ENCODE peak calls at places on chromosomes 1 and 21, in eight cellular contexts. E is astrocyte of the cerebellum; P is NCI-H2171 treated with DMSO at 0.1 percent for 48 hours; Q is fibroblast of pulmonary artery; K is AG09309; W is naive thymus-derived CD8-positive, alpha-beta T cell; S is fibroblast of the conjunctiva; B is AG10803. Z is an unnamed sample.

GRCh38 chr1:10378071-10378841 is 20.6 kb upstream of the PGD start:
- DNase-seq in E (peak; percentile 43), P (no peak), Q (peak; percentile 97), K (no peak), W (no peak), S (peak; percentile 53), B (peak; percentile 18), Z (peak; percentile 75)

GRCh38 chr1:23628951-23629387 is 62.6 kb upstream of the RPL11 start:
- DNase-seq in E (no peak), P (no peak), Q (no peak), K (no peak), W (no peak), S (no peak), B (no peak), Z (no peak)

GRCh38 chr1:107172450-107172849 is 31.6 kb downstream of the NTNG1 start:
- DNase-seq in E (no peak), P (no peak), Q (no peak), K (no peak), W (no peak), S (no peak), B (no peak), Z (no peak)

GRCh38 chr1:73674945-73675561 is 522.9 kb downstream of the LRRIQ3 start:
- DNase-seq in E (no peak), P (peak; percentile 56), Q (peak; percentile 8), K (no peak), W (no peak), S (no peak), B (peak; percentile 20), Z (peak; percentile 2)

GRCh38 chr21:46172863-46173528 is 11.3 kb downstream of the SPATC1L start:
- DNase-seq in E (no peak), P (no peak), Q (no peak), K (no peak), W (no peak), S (no peak), B (no peak), Z (no peak)

GRCh38 chr1:46223472-46223943 is 20.4 kb downstream of the LURAP1 start:
- DNase-seq in E (peak; percentile 84), P (peak; percentile 80), Q (peak; percentile 93), K (peak; percentile 75), W (peak; percentile 17), S (peak; percentile 90), B (peak; percentile 87), Z (peak; percentile 91)

GRCh38 chr1:236151739-236152424 is 9.5 kb downstream of the GPR137B start:
- DNase-seq in E (no peak), P (no peak), Q (no peak), K (no peak), W (no peak), S (no peak), B (no peak), Z (no peak)

GRCh38 chr1:202283379-202283844 is 58.3 kb downstream of the UBE2T start:
- DNase-seq in E (peak; percentile 86), P (peak; percentile 82), Q (peak; percentile 67), K (peak; percentile 72), W (peak; percentile 17), S (peak; percentile 8), B (peak; percentile 93), Z (peak; percentile 92)

GRCh38 chr1:20569523-20570098 is 17.2 kb downstream of the FAM43B start:
- DNase-seq in E (no peak), P (no peak), Q (no peak), K (no peak), W (no peak), S (no peak), B (no peak), Z (no peak)

GRCh38 chr1:147807405-147807804 is 47.0 kb upstream of the GJA5 start:
- DNase-seq in E (no peak), P (no peak), Q (no peak), K (no peak), W (no peak), S (no peak), B (no peak), Z (no peak)

GRCh38 chr21:44926364-44927101 is 5.8 kb upstream of the ITGB2 start:
- DNase-seq in E (no peak), P (no peak), Q (no peak), K (peak; percentile 21), W (no peak), S (no peak), B (peak; percentile 48), Z (peak; percentile 60)

GRCh38 chr1:160227561-160227960 is 22.4 kb downstream of the PEA15 start:
- DNase-seq in E (no peak), P (no peak), Q (no peak), K (no peak), W (no peak), S (no peak), B (no peak), Z (no peak)

GRCh38 chr1:220952941-220953340 is 73.7 kb downstream of the HLX start:
- DNase-seq in E (no peak), P (peak; percentile 9), Q (no peak), K (no peak), W (no peak), S (no peak), B (peak; percentile 37), Z (no peak)

GRCh38 chr1:116463730-116464129 is 90.7 kb downstream of the ATP1A1 start:
- DNase-seq in E (no peak), P (no peak), Q (no peak), K (no peak), W (no peak), S (no peak), B (no peak), Z (no peak)

GRCh38 chr1:181632960-181633359 is 149.6 kb downstream of the CACNA1E start:
- DNase-seq in E (no peak), P (no peak), Q (no peak), K (no peak), W (no peak), S (no peak), B (no peak), Z (no peak)

GRCh38 chr21:37763298-37763697 is 153.0 kb downstream of the KCNJ6 start:
- DNase-seq in E (no peak), P (no peak), Q (no peak), K (no peak), W (no peak), S (no peak), B (no peak), Z (no peak)

GRCh38 chr1:115224636-115225035 is 113.4 kb downstream of the NGF start:
- DNase-seq in E (no peak), P (no peak), Q (no peak), K (no peak), W (no peak), S (no peak), B (no peak), Z (no peak)

GRCh38 chr1:35557118-35557610 is at the start of gene KIAA0319L:
- DNase-seq in E (no peak), P (no peak), Q (no peak), K (no peak), W (no peak), S (no peak), B (peak; percentile 35), Z (no peak)

GRCh38 chr1:192879416-192879815 is 70.6 kb downstream of the RGS2 start:
- DNase-seq in E (no peak), P (no peak), Q (peak; percentile 38), K (no peak), W (no peak), S (no peak), B (no peak), Z (peak; percentile 18)

GRCh38 chr1:2563205-2563604 is 7.0 kb downstream of the TNFRSF14 start:
- DNase-seq in E (no peak), P (no peak), Q (no peak), K (no peak), W (no peak), S (no peak), B (no peak), Z (no peak)

GRCh38 chr1:36523850-36524249 is 41.1 kb upstream of the CSF3R start:
- DNase-seq in E (no peak), P (no peak), Q (no peak), K (no peak), W (no peak), S (no peak), B (no peak), Z (no peak)

GRCh38 chr1:39205102-39205780 is 746 bp downstream of the MACF1 start:
- DNase-seq in E (no peak), P (no peak), Q (peak; percentile 77), K (no peak), W (no peak), S (peak; percentile 64), B (peak; percentile 75), Z (peak; percentile 77)

GRCh38 chr1:8970870-8971337 is 25.2 kb downstream of the CA6 start:
- DNase-seq in E (no peak), P (no peak), Q (no peak), K (no peak), W (no peak), S (no peak), B (no peak), Z (no peak)

GRCh38 chr1:93471911-93472310 is 24.0 kb downstream of the FNBP1L start:
- DNase-seq in E (peak; percentile 77), P (no peak), Q (peak; percentile 69), K (peak; percentile 66), W (no peak), S (peak; percentile 53), B (peak; percentile 57), Z (peak; percentile 87)

GRCh38 chr1:204206121-204206520 is 7.7 kb downstream of the GOLT1A start:
- DNase-seq in E (no peak), P (no peak), Q (peak; percentile 31), K (no peak), W (no peak), S (no peak), B (peak; percentile 41), Z (peak; percentile 45)

Z was measured in fibroblast of the aortic adventitia.